ENCODE peak calls at places on chromosomes 6 and 20, in six cellular contexts. K is Ammon's horn, G is OCI-M1, U is NCI-H460, E is NCI-H748 treated with DMSO at 0.1 percent for 48 hours, H is foreskin fibroblast. Y is an unnamed sample.

GRCh38 chr6:4846387-4846786 is 70.2 kb downstream of the CDYL start:
- DNase-seq in K (no peak), G (no peak), U (no peak), E (no peak), H (no peak), Y (no peak)

GRCh38 chr6:54737247-54737646 is 109.3 kb upstream of the FAM83B start:
- DNase-seq in K (no peak), G (peak), U (no peak), E (no peak), H (no peak), Y (no peak)

GRCh38 chr6:132590362-132590761 is 821 bp upstream of the TAAR5 start:
- DNase-seq in K (no peak), G (no peak), U (no peak), E (no peak), H (no peak), Y (no peak)

GRCh38 chr6:98845201-98846020 is 11.0 kb downstream of the POU3F2 start:
- DNase-seq in K (peak), G (peak), U (peak), E (peak), H (peak), Y (peak)

GRCh38 chr20:6006603-6006949 is 47.3 kb downstream of the LRRN4 start:
- DNase-seq in K (no peak), G (peak), U (no peak), E (no peak), H (no peak), Y (no peak)

GRCh38 chr6:149470948-149471347 is 13.9 kb downstream of the ZC3H12D start:
- DNase-seq in K (no peak), G (no peak), U (no peak), E (no peak), H (no peak), Y (no peak)

GRCh38 chr6:166006593-166007301 is 160.9 kb downstream of the TBXT start:
- DNase-seq in K (peak), G (no peak), U (peak), E (no peak), H (no peak), Y (no peak)

GRCh38 chr20:13922241-13922640 is 68.2 kb downstream of the SEL1L2 start:
- DNase-seq in K (no peak), G (no peak), U (peak), E (no peak), H (peak), Y (no peak)

GRCh38 chr6:6546318-6547110 is 42.0 kb upstream of the LY86 start:
- DNase-seq in K (no peak), G (peak), U (no peak), E (peak), H (no peak), Y (peak)

GRCh38 chr20:43824699-43825402 is 89.8 kb upstream of the TOX2 start:
- DNase-seq in K (peak), G (peak), U (no peak), E (peak), H (no peak), Y (no peak)

GRCh38 chr6:57313711-57314471 is 3.5 kb upstream of the PRIM2 start:
- DNase-seq in K (peak), G (no peak), U (no peak), E (no peak), H (peak), Y (peak)

GRCh38 chr20:44581515-44581914 is 864 bp upstream of the PKIG start:
- DNase-seq in K (no peak), G (no peak), U (no peak), E (no peak), H (no peak), Y (no peak)

GRCh38 chr20:57712851-57713504 is 3.2 kb upstream of the PMEPA1 start:
- DNase-seq in K (peak), G (no peak), U (no peak), E (no peak), H (no peak), Y (no peak)

GRCh38 chr6:13030421-13030820 is 297.9 kb downstream of the TBC1D7 start:
- DNase-seq in K (no peak), G (no peak), U (no peak), E (no peak), H (no peak), Y (no peak)

GRCh38 chr6:47168176-47168575 is 126.0 kb upstream of the ADGRF1 start:
- DNase-seq in K (no peak), G (no peak), U (peak), E (peak), H (peak), Y (peak)

GRCh38 chr20:48203252-48203651 is 418.0 kb upstream of the SULF2 start:
- DNase-seq in K (no peak), G (no peak), U (no peak), E (no peak), H (no peak), Y (no peak)

GRCh38 chr6:130587778-130588520 is 222.1 kb downstream of the TMEM200A start:
- DNase-seq in K (no peak), G (no peak), U (no peak), E (no peak), H (peak), Y (peak)